ENCODE peak calls at places on chromosomes 16 and 17, in seven cellular contexts. One of them, this sample, is unnamed.
A peak's percentile ranks its signal among the peaks of the same experiment; 100 is the strongest.

GRCh38 chr17:48639136-48639535 is 13.0 kb upstream of the HOXB9 start:
- DNase-seq in heart right ventricle: no peak
- DNase-seq in transverse colon: peak; percentile 87
- DNase-seq in uterus: no peak
- DNase-seq in GM23338: peak; percentile 49
- DNase-seq in SJSA1: no peak
- DNase-seq in effector memory CD4-positive, alpha-beta T cell: no peak
- DNase-seq in this sample: no peak

GRCh38 chr17:40180694-40181093 is 3.4 kb downstream of the RAPGEFL1 start:
- DNase-seq in heart right ventricle: no peak
- DNase-seq in transverse colon: peak; percentile 93
- DNase-seq in uterus: no peak
- DNase-seq in GM23338: no peak
- DNase-seq in SJSA1: no peak
- DNase-seq in effector memory CD4-positive, alpha-beta T cell: no peak
- DNase-seq in this sample: no peak

GRCh38 chr16:85553436-85554113 is 59.5 kb upstream of the GSE1 start:
- DNase-seq in heart right ventricle: peak; percentile 67
- DNase-seq in transverse colon: peak; percentile 70
- DNase-seq in uterus: peak; percentile 64
- DNase-seq in GM23338: peak; percentile 78
- DNase-seq in SJSA1: peak; percentile 61
- DNase-seq in effector memory CD4-positive, alpha-beta T cell: peak; percentile 13
- DNase-seq in this sample: peak; percentile 69

GRCh38 chr17:17971431-17972125 is 622 bp downstream of the TOM1L2 start:
- DNase-seq in heart right ventricle: peak; percentile 67
- DNase-seq in transverse colon: peak; percentile 48
- DNase-seq in uterus: peak; percentile 26
- DNase-seq in GM23338: no peak
- DNase-seq in SJSA1: no peak
- DNase-seq in effector memory CD4-positive, alpha-beta T cell: peak; percentile 28
- DNase-seq in this sample: peak; percentile 48

GRCh38 chr17:50266384-50267073 is 7.7 kb upstream of the TMEM92 start:
- DNase-seq in heart right ventricle: no peak
- DNase-seq in transverse colon: peak; percentile 39
- DNase-seq in uterus: peak; percentile 80
- DNase-seq in GM23338: no peak
- DNase-seq in SJSA1: peak; percentile 91
- DNase-seq in effector memory CD4-positive, alpha-beta T cell: no peak
- DNase-seq in this sample: peak; percentile 76

GRCh38 chr16:3113765-3114479 is 1.5 kb downstream of the ZNF205 start:
- DNase-seq in heart right ventricle: no peak
- DNase-seq in transverse colon: no peak
- DNase-seq in uterus: no peak
- DNase-seq in GM23338: no peak
- DNase-seq in SJSA1: no peak
- DNase-seq in effector memory CD4-positive, alpha-beta T cell: no peak
- DNase-seq in this sample: no peak

GRCh38 chr16:81697321-81697885 is 81.7 kb upstream of the PLCG2 start:
- DNase-seq in heart right ventricle: peak; percentile 51
- DNase-seq in transverse colon: peak; percentile 68
- DNase-seq in uterus: no peak
- DNase-seq in GM23338: peak; percentile 81
- DNase-seq in SJSA1: peak; percentile 69
- DNase-seq in effector memory CD4-positive, alpha-beta T cell: peak; percentile 12
- DNase-seq in this sample: no peak

GRCh38 chr16:9091867-9092281 is 430 bp downstream of the HAPSTR1 start:
- DNase-seq in heart right ventricle: peak; percentile 41
- DNase-seq in transverse colon: peak; percentile 47
- DNase-seq in uterus: no peak
- DNase-seq in GM23338: no peak
- DNase-seq in SJSA1: peak; percentile 51
- DNase-seq in effector memory CD4-positive, alpha-beta T cell: peak; percentile 31
- DNase-seq in this sample: peak; percentile 50

GRCh38 chr17:69560987-69561441 is 146.5 kb downstream of the MAP2K6 start:
- DNase-seq in heart right ventricle: no peak
- DNase-seq in transverse colon: no peak
- DNase-seq in uterus: no peak
- DNase-seq in GM23338: no peak
- DNase-seq in SJSA1: no peak
- DNase-seq in effector memory CD4-positive, alpha-beta T cell: no peak
- DNase-seq in this sample: no peak

GRCh38 chr16:30000768-30001631 is 5.0 kb downstream of the INO80E start:
- DNase-seq in heart right ventricle: no peak
- DNase-seq in transverse colon: no peak
- DNase-seq in uterus: no peak
- DNase-seq in GM23338: peak; percentile 88
- DNase-seq in SJSA1: no peak
- DNase-seq in effector memory CD4-positive, alpha-beta T cell: no peak
- DNase-seq in this sample: no peak

GRCh38 chr16:4593069-4593468 is 21.6 kb downstream of the UBALD1 start:
- DNase-seq in heart right ventricle: no peak
- DNase-seq in transverse colon: no peak
- DNase-seq in uterus: no peak
- DNase-seq in GM23338: peak; percentile 68
- DNase-seq in SJSA1: no peak
- DNase-seq in effector memory CD4-positive, alpha-beta T cell: no peak
- DNase-seq in this sample: no peak

GRCh38 chr17:74282587-74283370 is 8.7 kb downstream of the DNAI2 start:
- DNase-seq in heart right ventricle: no peak
- DNase-seq in transverse colon: no peak
- DNase-seq in uterus: no peak
- DNase-seq in GM23338: no peak
- DNase-seq in SJSA1: no peak
- DNase-seq in effector memory CD4-positive, alpha-beta T cell: peak; percentile 49
- DNase-seq in this sample: no peak

GRCh38 chr17:47813512-47814031 is 8.0 kb downstream of the OSBPL7 start:
- DNase-seq in heart right ventricle: no peak
- DNase-seq in transverse colon: no peak
- DNase-seq in uterus: no peak
- DNase-seq in GM23338: no peak
- DNase-seq in SJSA1: peak; percentile 41
- DNase-seq in effector memory CD4-positive, alpha-beta T cell: no peak
- DNase-seq in this sample: no peak

GRCh38 chr16:813204-813915 is 12.8 kb upstream of the GNG13 start:
- DNase-seq in heart right ventricle: no peak
- DNase-seq in transverse colon: peak; percentile 37
- DNase-seq in uterus: no peak
- DNase-seq in GM23338: peak; percentile 87
- DNase-seq in SJSA1: no peak
- DNase-seq in effector memory CD4-positive, alpha-beta T cell: peak; percentile 16
- DNase-seq in this sample: no peak

GRCh38 chr16:51569204-51569911 is 418.3 kb upstream of the SALL1 start:
- DNase-seq in heart right ventricle: no peak
- DNase-seq in transverse colon: no peak
- DNase-seq in uterus: no peak
- DNase-seq in GM23338: no peak
- DNase-seq in SJSA1: no peak
- DNase-seq in effector memory CD4-positive, alpha-beta T cell: no peak
- DNase-seq in this sample: no peak

GRCh38 chr17:49760909-49761558 is 2.9 kb downstream of the FAM117A start:
- DNase-seq in heart right ventricle: no peak
- DNase-seq in transverse colon: no peak
- DNase-seq in uterus: no peak
- DNase-seq in GM23338: no peak
- DNase-seq in SJSA1: no peak
- DNase-seq in effector memory CD4-positive, alpha-beta T cell: no peak
- DNase-seq in this sample: no peak

GRCh38 chr16:19001788-19002187 is 18.1 kb downstream of the TMC7 start:
- DNase-seq in heart right ventricle: no peak
- DNase-seq in transverse colon: no peak
- DNase-seq in uterus: peak; percentile 17
- DNase-seq in GM23338: no peak
- DNase-seq in SJSA1: no peak
- DNase-seq in effector memory CD4-positive, alpha-beta T cell: no peak
- DNase-seq in this sample: no peak

GRCh38 chr17:48100591-48101011 is 677 bp downstream of the CBX1 start:
- DNase-seq in heart right ventricle: peak; percentile 30
- DNase-seq in transverse colon: peak; percentile 54
- DNase-seq in uterus: peak; percentile 63
- DNase-seq in GM23338: peak; percentile 89
- DNase-seq in SJSA1: peak; percentile 73
- DNase-seq in effector memory CD4-positive, alpha-beta T cell: no peak
- DNase-seq in this sample: peak; percentile 59

GRCh38 chr17:83073389-83074063 is 5.9 kb upstream of the METRNL start:
- DNase-seq in heart right ventricle: no peak
- DNase-seq in transverse colon: peak; percentile 87
- DNase-seq in uterus: peak; percentile 61
- DNase-seq in GM23338: no peak
- DNase-seq in SJSA1: peak; percentile 71
- DNase-seq in effector memory CD4-positive, alpha-beta T cell: no peak
- DNase-seq in this sample: no peak

DNA sequence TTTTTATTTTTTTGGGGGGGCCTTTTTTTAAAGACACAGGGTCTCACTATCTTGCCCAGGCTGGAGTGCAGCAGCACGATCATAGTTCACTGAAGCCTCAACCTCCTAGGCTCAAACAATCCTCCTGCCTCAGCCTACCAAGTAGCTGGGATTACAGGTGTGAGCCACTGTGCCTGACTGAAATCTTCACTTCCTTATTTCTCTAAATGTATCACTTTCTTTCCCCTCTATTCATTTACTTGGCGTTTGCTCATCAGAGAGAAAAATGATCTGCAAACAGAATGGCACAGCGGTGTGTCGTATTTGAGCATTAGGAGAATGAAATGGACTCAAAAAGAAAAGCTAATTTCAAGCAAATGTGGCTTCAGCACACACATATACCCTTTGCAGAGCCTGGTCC is 44.3 kb upstream of the CDH5 start:
- DNase-seq in heart right ventricle: no peak
- DNase-seq in transverse colon: no peak
- DNase-seq in uterus: no peak
- DNase-seq in GM23338: no peak
- DNase-seq in SJSA1: no peak
- DNase-seq in effector memory CD4-positive, alpha-beta T cell: no peak
- DNase-seq in this sample: no peak
- H3K4me1 ChIP-seq in heart right ventricle: no peaks in the 10 kb centered on the region
- H3K4me1 ChIP-seq in transverse colon: peaks cover 6% of the 10 kb centered on the region
- H3K4me1 ChIP-seq in uterus: no peaks in the 10 kb centered on the region
- H3K4me1 ChIP-seq in GM23338: peaks cover 11% of the 10 kb centered on the region
- H3K4me1 ChIP-seq in SJSA1: no peaks in the 10 kb centered on the region
- H3K4me1 ChIP-seq in effector memory CD4-positive, alpha-beta T cell: no peaks in the 10 kb centered on the region
- H3K4me1 ChIP-seq in this sample: no peaks in the 10 kb centered on the region

DNA sequence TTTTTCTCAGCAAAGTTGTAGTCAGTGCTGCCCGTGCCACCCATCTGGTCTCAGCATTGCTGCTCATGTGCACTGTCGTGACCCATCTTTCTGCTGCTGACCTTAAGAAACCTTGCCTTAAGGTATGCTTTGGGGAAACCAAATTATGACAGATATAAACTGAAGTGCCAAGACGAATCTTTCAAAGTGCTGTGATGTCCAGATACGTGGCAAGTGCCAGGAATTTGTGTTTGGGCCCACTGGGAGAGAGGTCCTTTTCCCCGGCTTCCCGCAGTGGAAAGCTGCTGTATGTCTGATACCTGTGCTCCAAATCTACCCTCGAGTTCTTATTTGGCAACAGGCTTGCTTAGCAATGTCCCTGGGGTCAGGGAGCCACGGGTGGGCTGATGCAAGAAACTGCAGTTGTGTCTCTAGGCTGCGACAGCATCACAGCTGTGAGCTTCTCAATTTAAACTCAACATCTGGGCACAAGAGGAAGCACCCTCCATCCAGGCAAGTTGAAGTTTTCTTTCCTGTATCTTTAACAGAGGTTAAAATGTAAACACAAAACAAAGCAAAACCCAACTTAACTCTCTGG is 30.3 kb upstream of the TOX3 start:
- DNase-seq in heart right ventricle: no peak
- DNase-seq in transverse colon: no peak
- DNase-seq in uterus: no peak
- DNase-seq in GM23338: no peak
- DNase-seq in SJSA1: no peak
- DNase-seq in effector memory CD4-positive, alpha-beta T cell: no peak
- DNase-seq in this sample: no peak
- H3K4me1 ChIP-seq in heart right ventricle: no peaks in the 10 kb centered on the region
- H3K4me1 ChIP-seq in transverse colon: peaks cover 57% of the 10 kb centered on the region
- H3K4me1 ChIP-seq in uterus: no peaks in the 10 kb centered on the region
- H3K4me1 ChIP-seq in GM23338: no peaks in the 10 kb centered on the region
- H3K4me1 ChIP-seq in SJSA1: no peaks in the 10 kb centered on the region
- H3K4me1 ChIP-seq in effector memory CD4-positive, alpha-beta T cell: no peaks in the 10 kb centered on the region
- H3K4me1 ChIP-seq in this sample: no peaks in the 10 kb centered on the region

DNA sequence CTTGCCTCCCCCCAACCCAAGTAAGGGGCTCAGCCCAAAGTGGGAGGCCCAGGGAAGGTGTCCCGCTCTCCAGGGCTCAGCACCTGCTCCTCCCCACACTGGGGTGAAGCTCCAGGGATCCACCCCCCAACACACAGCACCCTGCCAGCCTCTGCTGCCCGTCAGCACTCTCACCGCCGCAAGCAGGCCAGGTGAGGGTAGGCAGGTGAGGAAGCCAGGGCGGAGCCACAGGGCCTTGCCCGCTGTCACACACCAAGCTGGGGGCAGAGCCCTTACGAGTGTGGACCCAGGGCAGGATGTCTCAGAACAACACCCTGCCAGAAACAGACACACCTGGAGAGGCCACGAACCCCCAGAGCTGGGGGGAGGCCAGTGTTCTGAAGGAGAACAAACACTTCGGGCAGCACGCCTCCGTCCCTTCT is 19.5 kb downstream of the PLLP start:
- DNase-seq in heart right ventricle: no peak
- DNase-seq in transverse colon: peak; percentile 72
- DNase-seq in uterus: no peak
- DNase-seq in GM23338: no peak
- DNase-seq in SJSA1: no peak
- DNase-seq in effector memory CD4-positive, alpha-beta T cell: no peak
- DNase-seq in this sample: peak; percentile 86
- H3K4me1 ChIP-seq in heart right ventricle: peaks cover 44% of the 10 kb centered on the region
- H3K4me1 ChIP-seq in transverse colon: peaks cover 50% of the 10 kb centered on the region
- H3K4me1 ChIP-seq in uterus: no peaks in the 10 kb centered on the region
- H3K4me1 ChIP-seq in GM23338: peaks cover 11% of the 10 kb centered on the region
- H3K4me1 ChIP-seq in SJSA1: peaks cover 13% of the 10 kb centered on the region
- H3K4me1 ChIP-seq in effector memory CD4-positive, alpha-beta T cell: peaks cover 23% of the 10 kb centered on the region
- H3K4me1 ChIP-seq in this sample: peaks cover 13% of the 10 kb centered on the region

GRCh38 chr17:62000186-62000585 is 64.9 kb downstream of the MED13 start:
- DNase-seq in heart right ventricle: no peak
- DNase-seq in transverse colon: no peak
- DNase-seq in uterus: no peak
- DNase-seq in GM23338: no peak
- DNase-seq in SJSA1: no peak
- DNase-seq in effector memory CD4-positive, alpha-beta T cell: no peak
- DNase-seq in this sample: no peak
- H3K4me1 ChIP-seq in heart right ventricle: peaks cover 48% of the 10 kb centered on the region
- H3K4me1 ChIP-seq in transverse colon: peaks cover 15% of the 10 kb centered on the region
- H3K4me1 ChIP-seq in uterus: no peaks in the 10 kb centered on the region
- H3K4me1 ChIP-seq in GM23338: no peaks in the 10 kb centered on the region
- H3K4me1 ChIP-seq in SJSA1: no peaks in the 10 kb centered on the region
- H3K4me1 ChIP-seq in effector memory CD4-positive, alpha-beta T cell: no peaks in the 10 kb centered on the region
- H3K4me1 ChIP-seq in this sample: no peaks in the 10 kb centered on the region

This sample was measured in lung.